ENCODE peak calls at places on chromosomes 6 and 20, in seven cellular contexts. One of them, this sample, is unnamed.

GRCh38 chr20:1210501-1210900 is 7.2 kb downstream of the C20orf202 start:
- DNase-seq in adrenal gland: no peak
- DNase-seq in NCI-H69: no peak
- DNase-seq in activated gamma-delta T cell: no peak
- DNase-seq in NCI-H2081: no peak
- DNase-seq in lung microvascular endothelial cell: no peak
- DNase-seq in HT1080: no peak
- DNase-seq in this sample: no peak

GRCh38 chr6:47009583-47009982 is 32.5 kb downstream of the ADGRF1 start:
- DNase-seq in NCI-H2081: no peak
- DNase-seq in HT1080: no peak
- DNase-seq in adrenal gland: no peak
- DNase-seq in lung microvascular endothelial cell: no peak
- DNase-seq in NCI-H69: peak; percentile 14
- DNase-seq in activated gamma-delta T cell: no peak
- DNase-seq in this sample: no peak

GRCh38 chr20:46350201-46350985 is 42.1 kb upstream of the CDH22 start:
- DNase-seq in adrenal gland: peak; percentile 85
- DNase-seq in HT1080: peak; percentile 81
- DNase-seq in NCI-H2081: no peak
- DNase-seq in activated gamma-delta T cell: no peak
- DNase-seq in lung microvascular endothelial cell: peak; percentile 79
- DNase-seq in NCI-H69: no peak
- DNase-seq in this sample: peak; percentile 95

GRCh38 chr6:148091394-148091793 is 251.2 kb upstream of the SASH1 start:
- DNase-seq in NCI-H69: no peak
- DNase-seq in activated gamma-delta T cell: no peak
- DNase-seq in adrenal gland: no peak
- DNase-seq in lung microvascular endothelial cell: no peak
- DNase-seq in HT1080: no peak
- DNase-seq in NCI-H2081: no peak
- DNase-seq in this sample: no peak

GRCh38 chr6:33490198-33490597 is 35.8 kb downstream of the ZBTB9 start:
- DNase-seq in activated gamma-delta T cell: no peak
- DNase-seq in NCI-H2081: no peak
- DNase-seq in adrenal gland: no peak
- DNase-seq in lung microvascular endothelial cell: no peak
- DNase-seq in HT1080: peak; percentile 13
- DNase-seq in NCI-H69: peak; percentile 11
- DNase-seq in this sample: no peak

GRCh38 chr6:52724041-52724405 is 39.3 kb downstream of the GSTA2 start:
- DNase-seq in adrenal gland: no peak
- DNase-seq in lung microvascular endothelial cell: no peak
- DNase-seq in activated gamma-delta T cell: no peak
- DNase-seq in NCI-H2081: no peak
- DNase-seq in HT1080: peak; percentile 74
- DNase-seq in NCI-H69: no peak
- DNase-seq in this sample: peak; percentile 41

GRCh38 chr6:35273822-35274559 is 14.5 kb downstream of the ZNF76 start:
- DNase-seq in HT1080: no peak
- DNase-seq in adrenal gland: no peak
- DNase-seq in NCI-H2081: no peak
- DNase-seq in activated gamma-delta T cell: no peak
- DNase-seq in NCI-H69: no peak
- DNase-seq in lung microvascular endothelial cell: no peak
- DNase-seq in this sample: no peak

GRCh38 chr6:3214898-3215297 is 12.6 kb downstream of the TUBB2B start:
- DNase-seq in HT1080: no peak
- DNase-seq in NCI-H69: no peak
- DNase-seq in lung microvascular endothelial cell: no peak
- DNase-seq in adrenal gland: no peak
- DNase-seq in NCI-H2081: no peak
- DNase-seq in activated gamma-delta T cell: no peak
- DNase-seq in this sample: no peak

GRCh38 chr6:90870561-90870960 is 283.7 kb upstream of the MAP3K7 start:
- DNase-seq in activated gamma-delta T cell: no peak
- DNase-seq in HT1080: peak; percentile 67
- DNase-seq in NCI-H2081: no peak
- DNase-seq in adrenal gland: no peak
- DNase-seq in NCI-H69: no peak
- DNase-seq in lung microvascular endothelial cell: no peak
- DNase-seq in this sample: no peak

GRCh38 chr20:51277961-51278360 is 255.1 kb upstream of the KCNG1 start:
- DNase-seq in activated gamma-delta T cell: no peak
- DNase-seq in lung microvascular endothelial cell: no peak
- DNase-seq in NCI-H2081: no peak
- DNase-seq in adrenal gland: no peak
- DNase-seq in NCI-H69: no peak
- DNase-seq in HT1080: no peak
- DNase-seq in this sample: no peak

GRCh38 chr6:43621836-43622180 is 7.3 kb downstream of the GTPBP2 start:
- DNase-seq in adrenal gland: peak; percentile 47
- DNase-seq in NCI-H69: no peak
- DNase-seq in NCI-H2081: no peak
- DNase-seq in HT1080: no peak
- DNase-seq in activated gamma-delta T cell: no peak
- DNase-seq in lung microvascular endothelial cell: no peak
- DNase-seq in this sample: no peak

GRCh38 chr6:13873288-13874190 is 51.2 kb upstream of the RNF182 start:
- DNase-seq in adrenal gland: peak; percentile 54
- DNase-seq in NCI-H2081: peak; percentile 69
- DNase-seq in HT1080: peak; percentile 56
- DNase-seq in activated gamma-delta T cell: peak; percentile 39
- DNase-seq in lung microvascular endothelial cell: peak; percentile 19
- DNase-seq in NCI-H69: peak; percentile 95
- DNase-seq in this sample: no peak

GRCh38 chr6:26020291-26020982 is 57.8 kb downstream of the TRIM38 start:
- DNase-seq in lung microvascular endothelial cell: peak; percentile 93
- DNase-seq in NCI-H69: peak; percentile 95
- DNase-seq in HT1080: peak; percentile 92
- DNase-seq in NCI-H2081: peak; percentile 48
- DNase-seq in adrenal gland: peak; percentile 96
- DNase-seq in activated gamma-delta T cell: peak; percentile 43
- DNase-seq in this sample: peak; percentile 94

GRCh38 chr20:31967830-31968249 is at the start of gene XKR7:
- DNase-seq in adrenal gland: peak; percentile 52
- DNase-seq in activated gamma-delta T cell: no peak
- DNase-seq in NCI-H69: peak; percentile 94
- DNase-seq in lung microvascular endothelial cell: no peak
- DNase-seq in HT1080: no peak
- DNase-seq in NCI-H2081: peak; percentile 56
- DNase-seq in this sample: no peak

GRCh38 chr6:90668141-90668540 is 81.3 kb upstream of the MAP3K7 start:
- DNase-seq in NCI-H2081: no peak
- DNase-seq in lung microvascular endothelial cell: no peak
- DNase-seq in activated gamma-delta T cell: no peak
- DNase-seq in NCI-H69: no peak
- DNase-seq in HT1080: no peak
- DNase-seq in adrenal gland: no peak
- DNase-seq in this sample: no peak

GRCh38 chr6:44572346-44572745 is 184.8 kb downstream of the CDC5L start:
- DNase-seq in lung microvascular endothelial cell: no peak
- DNase-seq in HT1080: no peak
- DNase-seq in activated gamma-delta T cell: no peak
- DNase-seq in NCI-H2081: no peak
- DNase-seq in NCI-H69: no peak
- DNase-seq in adrenal gland: peak; percentile 27
- DNase-seq in this sample: no peak

GRCh38 chr20:10707791-10708190 is 34.0 kb upstream of the JAG1 start:
- DNase-seq in lung microvascular endothelial cell: no peak
- DNase-seq in HT1080: no peak
- DNase-seq in activated gamma-delta T cell: no peak
- DNase-seq in NCI-H2081: no peak
- DNase-seq in NCI-H69: no peak
- DNase-seq in adrenal gland: no peak
- DNase-seq in this sample: no peak